ENCODE peak calls at places on chromosomes 11 and 22, in six cellular contexts. U, P, H, B, T and S are unnamed samples.

GRCh38 chr11:330694-331314 is 10.1 kb upstream of the IFITM3 start:
- DNase-seq in U (no peak), P (no peak), H (no peak), B (no peak), T (no peak), S (no peak)

GRCh38 chr22:32951807-32952153 is 106.4 kb downstream of the SYN3 start:
- DNase-seq in U (peak), P (peak), H (no peak), B (peak), T (no peak), S (no peak)

GRCh38 chr22:32751065-32751739 is 50.3 kb upstream of the TIMP3 start:
- DNase-seq in U (no peak), P (no peak), H (no peak), B (no peak), T (no peak), S (no peak)

GRCh38 chr22:37176464-37177061 is 11.5 kb downstream of the C1QTNF6 start:
- DNase-seq in U (peak), P (peak), H (no peak), B (peak), T (peak), S (peak)

GRCh38 chr22:50734986-50735738 is 2.8 kb upstream of the ACR start:
- DNase-seq in U (no peak), P (no peak), H (no peak), B (no peak), T (no peak), S (no peak)

GRCh38 chr11:19116315-19116970 is 525 bp upstream of the ZDHHC13 start:
- DNase-seq in U (no peak), P (no peak), H (no peak), B (no peak), T (no peak), S (no peak)

GRCh38 chr22:50173983-50174355 is 3.4 kb downstream of the PANX2 start:
- DNase-seq in U (no peak), P (no peak), H (no peak), B (no peak), T (no peak), S (no peak)

GRCh38 chr11:7573558-7574296 is 59.9 kb downstream of the PPFIBP2 start:
- DNase-seq in U (no peak), P (no peak), H (no peak), B (no peak), T (peak), S (no peak)

GRCh38 chr11:107928767-107929507 is 689 bp downstream of the RAB39A start:
- DNase-seq in U (no peak), P (peak), H (peak), B (no peak), T (no peak), S (no peak)

GRCh38 chr22:33568934-33569496 is 351.3 kb downstream of the LARGE1 start:
- DNase-seq in U (no peak), P (no peak), H (no peak), B (no peak), T (no peak), S (no peak)

GRCh38 chr11:93648168-93648567 is 13.3 kb upstream of the CEP295 start:
- DNase-seq in U (no peak), P (no peak), H (no peak), B (peak), T (peak), S (no peak)

GRCh38 chr11:106398396-106399074 is 321.1 kb downstream of the AASDHPPT start:
- DNase-seq in U (no peak), P (no peak), H (no peak), B (no peak), T (peak), S (no peak)

GRCh38 chr11:1521382-1522080 is 35.0 kb upstream of the MOB2 start:
- DNase-seq in U (no peak), P (no peak), H (no peak), B (no peak), T (no peak), S (no peak)

GRCh38 chr11:122661182-122661945 is 5.8 kb downstream of the UBASH3B start:
- DNase-seq in U (no peak), P (no peak), H (peak), B (no peak), T (peak), S (no peak)

GRCh38 chr11:73194593-73194992 is 23.5 kb upstream of the P2RY2 start:
- DNase-seq in U (no peak), P (no peak), H (no peak), B (no peak), T (no peak), S (peak)

GRCh38 chr11:60792521-60792920 is 7.4 kb downstream of the MS4A10 start:
- DNase-seq in U (no peak), P (no peak), H (no peak), B (no peak), T (no peak), S (no peak)

GRCh38 chr11:114738954-114739353 is 60.6 kb downstream of the NXPE2 start:
- DNase-seq in U (no peak), P (no peak), H (peak), B (peak), T (peak), S (peak)

GRCh38 chr22:19991645-19992451 is 24.8 kb downstream of the ARVCF start:
- DNase-seq in U (no peak), P (no peak), H (no peak), B (no peak), T (no peak), S (no peak)

GRCh38 chr11:71577469-71578004 is 5.1 kb downstream of the KRTAP5-11 start:
- DNase-seq in U (no peak), P (no peak), H (no peak), B (no peak), T (no peak), S (no peak)

GRCh38 chr11:44942029-44942710 is 8.5 kb downstream of the TP53I11 start:
- DNase-seq in U (no peak), P (no peak), H (no peak), B (no peak), T (no peak), S (no peak)

GRCh38 chr11:73152861-73153483 is 10.9 kb upstream of the FCHSD2 start:
- DNase-seq in U (no peak), P (no peak), H (no peak), B (no peak), T (no peak), S (no peak)

GRCh38 chr11:72851726-72852125 is 37.5 kb downstream of the ATG16L2 start:
- DNase-seq in U (no peak), P (no peak), H (no peak), B (no peak), T (no peak), S (no peak)

GRCh38 chr22:37502342-37503182 is 16.4 kb upstream of the MFNG start:
- DNase-seq in U (no peak), P (no peak), H (no peak), B (no peak), T (no peak), S (peak)

GRCh38 chr11:86743223-86744118 is 56.9 kb upstream of the PRSS23 start:
- DNase-seq in U (peak), P (peak), H (no peak), B (peak), T (peak), S (no peak)
- H3K27ac ChIP-seq in U (peak), P (peak), H (no peak), B (no peak), T (peak), S (no peak)

DNA sequence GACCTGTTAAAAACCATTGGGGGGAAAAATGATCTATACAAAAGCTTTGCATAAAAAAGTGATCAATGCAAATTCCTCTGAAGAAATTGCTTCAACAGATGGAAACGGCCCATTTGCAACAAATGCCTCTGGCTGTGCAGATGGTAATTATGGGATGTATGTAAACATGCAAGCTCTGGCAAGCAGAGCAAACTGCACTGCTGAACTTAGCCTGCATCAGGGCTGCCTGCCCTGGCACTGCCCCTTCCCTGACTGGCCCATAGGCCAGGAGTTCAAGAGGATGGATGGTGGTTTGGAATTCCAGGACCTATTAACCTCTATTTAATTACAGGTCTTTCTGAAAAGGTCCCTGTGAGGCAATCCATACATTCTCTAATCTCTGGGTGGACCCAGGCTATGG is 388.7 kb downstream of the MIAT start:
- DNase-seq in U (no peak), P (no peak), H (no peak), B (no peak), T (no peak), S (no peak)
- H3K4me3 ChIP-seq in U (no peak), P (no peak), H (no peak), B (no peak), T (no peak), S (no peak)

DNA sequence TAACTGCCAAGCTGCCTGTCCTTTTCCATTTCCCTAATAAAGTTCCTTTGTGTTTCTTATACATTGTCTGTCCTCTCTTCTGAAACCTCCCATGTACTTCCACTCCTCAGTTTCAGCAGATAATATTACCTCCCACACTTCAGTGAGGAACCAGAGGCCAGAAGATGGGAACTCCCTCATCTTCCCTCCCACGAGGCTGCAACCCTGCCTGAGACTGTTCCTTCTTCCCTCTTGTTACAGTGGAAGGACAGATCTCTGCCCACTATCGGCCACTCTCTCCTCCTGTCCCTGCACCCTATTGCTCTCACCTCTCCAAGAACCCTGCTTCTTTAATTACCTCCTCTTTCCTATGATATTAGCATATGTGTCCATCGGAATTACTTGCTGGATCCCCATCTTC is 38.1 kb upstream of the SWAP70 start:
- DNase-seq in U (no peak), P (no peak), H (no peak), B (no peak), T (no peak), S (no peak)
- H3K27ac ChIP-seq in U (peak), P (peak), H (peak), B (no peak), T (no peak), S (no peak)

DNA sequence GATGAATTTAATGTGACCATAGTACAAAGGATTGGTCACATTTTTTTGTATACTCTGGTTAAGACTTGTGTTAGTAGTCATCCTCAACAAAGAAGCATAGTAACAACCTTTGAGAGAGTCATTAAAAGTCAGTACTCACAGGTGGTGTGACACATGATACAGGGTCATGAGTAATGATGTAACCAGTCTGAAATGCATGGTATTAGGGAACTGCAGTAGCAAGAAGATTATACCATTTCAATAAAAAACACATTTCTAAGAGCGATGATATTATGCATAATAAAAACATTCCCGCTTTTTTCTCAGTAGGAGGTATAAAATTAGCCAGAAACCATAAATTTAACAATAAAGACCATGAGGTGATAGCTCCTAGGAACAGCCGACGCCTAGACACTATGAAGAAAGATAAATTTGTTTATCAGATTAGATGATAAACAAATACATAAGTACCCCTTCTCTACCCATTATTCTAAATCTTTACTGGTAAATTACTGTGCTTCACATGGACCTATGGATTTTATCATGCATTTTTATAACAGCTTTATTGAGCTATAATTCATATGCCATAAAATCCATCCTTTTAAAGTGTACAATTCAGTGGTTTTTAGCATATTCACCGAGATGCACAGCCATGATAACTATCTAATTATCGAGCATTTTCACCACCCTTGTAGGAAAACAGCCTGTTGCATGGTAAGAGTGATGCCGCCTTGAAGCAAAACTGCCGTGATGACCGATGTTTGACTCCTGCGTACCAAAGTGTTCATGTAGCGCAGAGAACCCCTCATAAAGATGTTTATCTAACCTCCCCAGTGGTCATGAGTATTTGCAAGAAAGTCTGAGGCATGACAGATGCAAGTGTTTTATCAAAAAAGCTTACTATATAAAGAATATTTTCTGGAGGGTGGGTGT is 41.8 kb downstream of the TMPRSS5 start:
- DNase-seq in U (no peak), P (no peak), H (no peak), B (no peak), T (no peak), S (no peak)
- H3K4me3 ChIP-seq in U (no peak), P (no peak), H (no peak), B (no peak), T (no peak), S (no peak)

DNA sequence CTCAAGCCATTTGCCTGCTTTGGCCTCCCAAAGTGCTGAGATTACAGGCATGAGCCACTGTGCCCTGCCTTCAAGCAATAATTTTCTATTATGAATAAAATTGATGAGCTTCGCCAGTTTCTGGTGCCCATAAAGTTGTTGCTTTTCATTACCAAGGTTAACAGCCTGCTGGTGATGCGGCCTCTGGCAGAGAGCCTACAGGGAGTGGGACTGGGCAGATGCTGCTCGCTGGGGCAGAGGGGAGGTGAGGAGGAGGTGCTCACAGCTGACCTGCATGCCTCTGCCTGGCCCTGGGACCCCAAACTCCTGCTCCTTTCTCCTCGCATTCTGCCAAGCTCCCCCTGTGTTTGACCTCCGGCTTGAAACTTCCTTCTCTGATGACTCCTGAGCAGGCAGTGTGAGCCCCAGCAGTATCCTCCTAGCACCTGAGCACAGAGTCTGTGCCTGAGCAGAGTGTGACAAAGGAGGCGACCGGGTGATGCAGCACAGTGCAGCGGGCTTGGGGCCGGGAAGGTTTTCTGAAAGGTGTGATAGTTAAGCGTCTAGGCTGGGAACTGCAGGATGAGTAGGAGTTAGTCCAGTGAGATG is 56.1 kb upstream of the B3GAT1 start:
- DNase-seq in U (no peak), P (no peak), H (no peak), B (no peak), T (no peak), S (no peak)
- H3K27ac ChIP-seq in U (no peak), P (no peak), H (no peak), B (no peak), T (no peak), S (peak)

DNA sequence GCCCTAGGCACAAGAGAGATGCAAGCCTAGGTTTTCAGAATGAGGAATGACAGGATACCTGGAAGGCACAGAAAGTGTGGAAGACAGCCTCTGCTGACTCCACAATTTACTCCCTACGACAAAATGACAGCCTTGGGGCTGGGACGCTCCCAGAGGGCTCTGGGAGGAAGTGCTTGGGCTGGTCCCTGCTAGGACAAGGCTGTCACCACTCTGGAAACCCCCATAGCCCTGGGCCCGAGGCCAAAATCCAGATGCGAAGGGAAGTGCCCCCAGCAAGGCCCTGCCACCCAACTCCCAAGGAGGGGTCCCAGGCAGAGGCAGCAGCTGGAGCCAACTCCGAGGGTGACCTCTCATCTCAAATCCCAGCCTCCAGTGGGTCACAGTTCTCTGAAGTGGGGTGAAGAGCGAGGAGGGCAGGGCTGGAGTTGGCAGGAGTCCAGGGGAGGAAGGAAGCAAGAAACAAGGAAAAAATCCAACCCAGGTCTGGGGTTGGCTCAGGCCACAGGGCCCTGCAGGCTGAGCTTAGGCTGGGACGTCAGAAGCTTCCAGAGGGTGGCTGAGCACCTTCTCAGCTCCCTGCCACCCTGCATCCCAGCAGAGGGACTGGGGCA is 6.3 kb upstream of the CDC42EP2 start:
- DNase-seq in U (no peak), P (peak), H (no peak), B (peak), T (peak), S (no peak)
- H3K4me3 ChIP-seq in U (no peak), P (no peak), H (no peak), B (no peak), T (peak), S (no peak)

DNA sequence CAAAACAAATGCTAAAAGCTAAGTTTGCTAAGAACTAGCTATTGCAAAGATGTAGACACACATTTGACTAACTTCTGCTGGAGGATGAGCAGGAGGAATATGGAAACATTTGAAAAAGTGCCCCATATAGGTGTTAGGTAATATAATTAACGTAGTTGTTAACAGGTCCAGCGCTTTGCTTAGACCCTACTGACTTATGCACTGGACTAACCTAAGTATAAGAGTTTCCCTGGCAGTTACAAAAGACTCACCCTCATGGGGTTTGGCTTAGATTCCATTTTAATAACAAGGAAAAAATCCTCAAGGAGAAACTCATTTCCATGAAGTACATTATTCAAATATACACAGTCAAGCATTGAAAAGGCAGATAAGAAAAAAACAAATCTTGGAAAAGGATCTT is 27.8 kb downstream of the CDON start:
- DNase-seq in U (no peak), P (no peak), H (no peak), B (no peak), T (no peak), S (no peak)
- H3K27ac ChIP-seq in U (peak), P (no peak), H (peak), B (no peak), T (no peak), S (no peak)

DNA sequence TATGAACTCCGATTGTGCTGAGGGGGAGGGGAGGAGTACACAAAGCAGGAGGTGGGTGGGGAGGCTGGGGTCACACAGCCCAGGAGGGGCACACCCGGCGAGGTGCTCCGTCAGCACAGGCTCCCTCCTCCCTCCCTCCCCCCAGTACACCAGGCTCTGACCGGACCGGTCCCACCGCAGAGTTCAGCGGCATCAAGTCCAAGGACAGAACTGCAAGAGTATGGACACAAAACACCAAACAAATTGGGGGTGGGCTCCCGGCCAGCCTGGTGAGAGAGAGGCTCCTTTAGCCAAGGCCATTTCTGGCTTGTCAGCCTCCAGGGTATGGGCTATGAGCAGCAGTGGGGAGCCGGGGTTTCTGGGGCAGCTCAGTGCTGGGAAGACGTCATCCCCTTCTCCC is 68.3 kb downstream of the ST3GAL4 start:
- DNase-seq in U (no peak), P (no peak), H (no peak), B (no peak), T (no peak), S (no peak)
- H3K4me3 ChIP-seq in U (no peak), P (no peak), H (no peak), B (no peak), T (no peak), S (no peak)

GRCh38 chr22:35839811-35840739 is 122.4 kb downstream of the APOL5 start:
- DNase-seq in U (peak), P (peak), H (peak), B (peak), T (peak), S (peak)
- H3K27ac ChIP-seq in U (peak), P (peak), H (peak), B (peak), T (peak), S (peak)

GRCh38 chr11:112290462-112290894 is 29.8 kb upstream of the PLET1 start:
- DNase-seq in U (no peak), P (no peak), H (no peak), B (peak), T (peak), S (no peak)

GRCh38 chr11:112292785-112293407 is 32.2 kb upstream of the PLET1 start:
- DNase-seq in U (no peak), P (no peak), H (no peak), B (peak), T (peak), S (peak)

GRCh38 chr11:112292188-112292587 is 31.5 kb upstream of the PLET1 start:
- DNase-seq in U (no peak), P (no peak), H (no peak), B (no peak), T (no peak), S (no peak)

GRCh38 chr11:112289588-112290461 is 29.2 kb upstream of the PLET1 start:
- DNase-seq in U (peak), P (peak), H (peak), B (peak), T (peak), S (peak)

DNA sequence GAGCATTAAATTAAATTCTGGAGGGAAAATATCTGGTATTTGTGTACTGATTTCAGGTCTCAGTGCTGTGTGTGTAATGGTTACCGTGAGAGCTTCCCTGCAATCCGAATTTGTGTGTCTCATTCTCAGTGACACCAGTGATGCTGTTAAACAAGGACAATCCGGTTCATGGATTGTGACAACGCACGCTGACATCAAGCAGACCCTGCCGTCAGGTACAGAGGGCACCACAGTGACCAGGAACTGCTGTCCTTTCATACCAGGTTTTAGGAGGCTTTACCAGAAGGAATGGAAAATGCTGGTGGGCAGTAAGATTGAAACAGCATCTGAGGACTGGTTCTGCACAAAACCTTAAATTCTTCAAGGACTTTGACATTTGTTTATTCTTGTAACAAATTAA is 30.5 kb upstream of the PLET1 start:
- DNase-seq in U (no peak), P (no peak), H (no peak), B (no peak), T (no peak), S (no peak)
- H3K4me3 ChIP-seq in U (no peak), P (peak), H (peak), B (no peak), T (peak), S (no peak)